ENCODE peak calls at places on chromosomes 12 and 14, in five cellular contexts. I, D, J, L and K are unnamed samples.

GRCh38 chr12:32134144-32134888 is 27.7 kb downstream of the BICD1 start:
- DNase-seq in I (no peak), D (peak; percentile 72), J (peak; percentile 41), L (no peak), K (no peak)

GRCh38 chr14:99132821-99133562 is 139.0 kb downstream of the BCL11B start:
- DNase-seq in I (no peak), D (no peak), J (no peak), L (no peak), K (no peak)

GRCh38 chr14:68722186-68722585 is 70.7 kb downstream of the ZFP36L1 start:
- DNase-seq in I (no peak), D (no peak), J (no peak), L (no peak), K (no peak)

GRCh38 chr12:51434305-51434704 is 9.7 kb downstream of the SLC4A8 start:
- DNase-seq in I (no peak), D (no peak), J (no peak), L (no peak), K (peak; percentile 53)

GRCh38 chr12:6229823-6230222 is 29.6 kb downstream of the CD9 start:
- DNase-seq in I (peak; percentile 65), D (peak; percentile 94), J (no peak), L (no peak), K (peak; percentile 22)

GRCh38 chr12:7161811-7162210 is 27.7 kb upstream of the PEX5 start:
- DNase-seq in I (no peak), D (peak; percentile 64), J (no peak), L (no peak), K (no peak)

GRCh38 chr12:124752437-124753229 is 111.0 kb downstream of the SCARB1 start:
- DNase-seq in I (no peak), D (peak; percentile 71), J (no peak), L (no peak), K (no peak)

GRCh38 chr14:64364907-64365306 is 23.2 kb upstream of the MTHFD1 start:
- DNase-seq in I (no peak), D (peak; percentile 58), J (no peak), L (no peak), K (no peak)

GRCh38 chr12:31906581-31907286 is 52.5 kb upstream of the RESF1 start:
- DNase-seq in I (peak; percentile 53), D (no peak), J (no peak), L (no peak), K (no peak)

GRCh38 chr14:77825895-77826519 is 26.1 kb downstream of the ADCK1 start:
- DNase-seq in I (peak; percentile 44), D (no peak), J (no peak), L (no peak), K (no peak)

GRCh38 chr14:87483651-87484260 is 509.2 kb downstream of the GALC start:
- DNase-seq in I (no peak), D (peak; percentile 51), J (peak; percentile 23), L (no peak), K (no peak)

GRCh38 chr12:18296909-18297280 is 35.6 kb downstream of the PIK3C2G start:
- DNase-seq in I (no peak), D (peak; percentile 19), J (no peak), L (no peak), K (no peak)

GRCh38 chr12:46382974-46383653 is 10.5 kb upstream of the SLC38A2 start:
- DNase-seq in I (peak; percentile 98), D (peak; percentile 97), J (peak; percentile 95), L (peak; percentile 85), K (peak; percentile 95)

GRCh38 chr14:77869350-77869749 is 69.4 kb downstream of the ADCK1 start:
- DNase-seq in I (no peak), D (no peak), J (no peak), L (no peak), K (no peak)

GRCh38 chr12:101720118-101720517 is 19.1 kb downstream of the SYCP3 start:
- DNase-seq in I (no peak), D (no peak), J (no peak), L (no peak), K (no peak)